ENCODE peak calls at places on chromosomes 4 and X, in five cellular contexts. R, G, P, T and O are unnamed samples.

GRCh38 chr4:175509320-175509719 is 302.7 kb downstream of the GPM6A start:
- DNase-seq in P (peak; percentile 5), R (peak; percentile 83), G (peak; percentile 59), T (no peak), O (no peak)

GRCh38 chr4:82677327-82677726 is 115.5 kb upstream of the TMEM150C start:
- DNase-seq in R (no peak), T (no peak), P (no peak), G (peak; percentile 50), O (peak; percentile 52)

GRCh38 chr4:124445071-124445470 is 267.5 kb downstream of the ANKRD50 start:
- DNase-seq in G (no peak), T (no peak), R (no peak), P (no peak), O (no peak)

GRCh38 chr4:86855572-86855971 is 6.4 kb upstream of the SLC10A6 start:
- DNase-seq in T (no peak), P (no peak), G (peak; percentile 74), R (no peak), O (peak; percentile 78)

GRCh38 chr4:152038238-152038637 is 277.4 kb upstream of the GATB start:
- DNase-seq in G (peak; percentile 74), R (no peak), P (no peak), T (peak; percentile 19), O (no peak)

GRCh38 chr4:8534601-8535000 is 45.6 kb upstream of the GPR78 start:
- DNase-seq in P (no peak), T (no peak), R (peak; percentile 15), G (no peak), O (peak; percentile 45)

GRCh38 chr4:102308032-102308799 is 37.1 kb downstream of the SLC39A8 start:
- DNase-seq in G (no peak), T (peak; percentile 7), R (no peak), P (no peak), O (no peak)

GRCh38 chrX:12901486-12901885 is 4.9 kb upstream of the TLR8 start:
- DNase-seq in R (peak; percentile 41), P (peak; percentile 65), T (peak; percentile 44), G (peak; percentile 79), O (peak; percentile 52)

GRCh38 chrX:140589657-140590056 is 84.8 kb upstream of the SOX3 start:
- DNase-seq in G (no peak), P (no peak), T (no peak), R (no peak), O (no peak)

GRCh38 chr4:52545099-52546069 is 113.7 kb downstream of the USP46 start:
- DNase-seq in T (peak; percentile 71), R (peak; percentile 77), P (peak; percentile 74), G (peak; percentile 90), O (peak; percentile 63)

GRCh38 chr4:53682196-53682595 is 90.9 kb upstream of the LNX1 start:
- DNase-seq in P (no peak), G (peak; percentile 17), R (no peak), T (peak; percentile 47), O (no peak)

GRCh38 chr4:120692964-120693363 is 229.6 kb downstream of the PRDM5 start:
- DNase-seq in T (peak; percentile 92), G (peak; percentile 82), P (no peak), R (no peak), O (no peak)

GRCh38 chrX:28880136-28880535 is 292.9 kb downstream of the IL1RAPL1 start:
- DNase-seq in R (peak; percentile 2), G (no peak), T (peak; percentile 15), P (no peak), O (no peak)

GRCh38 chrX:132940727-132941162 is 17.7 kb downstream of the HS6ST2 start:
- DNase-seq in G (peak; percentile 90), T (no peak), R (peak; percentile 58), P (peak; percentile 8), O (peak; percentile 61)

GRCh38 chrX:72255445-72255844 is 16.6 kb upstream of the ERCC6L start:
- DNase-seq in T (no peak), P (no peak), G (no peak), R (peak; percentile 56), O (no peak)

GRCh38 chr4:161767116-161767515 is 396.7 kb downstream of the FSTL5 start:
- DNase-seq in R (no peak), T (peak; percentile 38), G (peak; percentile 74), P (no peak), O (no peak)

GRCh38 chr4:999863-1000425 is 6.7 kb upstream of the SLC26A1 start:
- DNase-seq in T (no peak), R (no peak), P (no peak), G (no peak), O (no peak)
- H3K27me3 ChIP-seq in T (peaks cover 48% of the 10 kb centered on the region), R (peaks cover 91% of the 10 kb centered on the region), P (no peaks in the 10 kb centered on the region), G (peaks cover 14% of the 10 kb centered on the region), O (peaks cover 11% of the 10 kb centered on the region)

GRCh38 chrX:644304-645023 is 13.9 kb downstream of the SHOX start:
- DNase-seq in G (no peak), R (peak; percentile 68), P (no peak), T (no peak), O (no peak)

GRCh38 chrX:641671-642435 is 11.3 kb downstream of the SHOX start:
- DNase-seq in P (no peak), R (no peak), G (no peak), T (no peak), O (no peak)

GRCh38 chrX:643911-644303 is 13.3 kb downstream of the SHOX start:
- DNase-seq in G (no peak), P (no peak), R (peak; percentile 43), T (no peak), O (no peak)

GRCh38 chrX:640641-641040 is 10.1 kb downstream of the SHOX start:
- DNase-seq in G (no peak), R (no peak), T (no peak), P (no peak), O (no peak)

DNA sequence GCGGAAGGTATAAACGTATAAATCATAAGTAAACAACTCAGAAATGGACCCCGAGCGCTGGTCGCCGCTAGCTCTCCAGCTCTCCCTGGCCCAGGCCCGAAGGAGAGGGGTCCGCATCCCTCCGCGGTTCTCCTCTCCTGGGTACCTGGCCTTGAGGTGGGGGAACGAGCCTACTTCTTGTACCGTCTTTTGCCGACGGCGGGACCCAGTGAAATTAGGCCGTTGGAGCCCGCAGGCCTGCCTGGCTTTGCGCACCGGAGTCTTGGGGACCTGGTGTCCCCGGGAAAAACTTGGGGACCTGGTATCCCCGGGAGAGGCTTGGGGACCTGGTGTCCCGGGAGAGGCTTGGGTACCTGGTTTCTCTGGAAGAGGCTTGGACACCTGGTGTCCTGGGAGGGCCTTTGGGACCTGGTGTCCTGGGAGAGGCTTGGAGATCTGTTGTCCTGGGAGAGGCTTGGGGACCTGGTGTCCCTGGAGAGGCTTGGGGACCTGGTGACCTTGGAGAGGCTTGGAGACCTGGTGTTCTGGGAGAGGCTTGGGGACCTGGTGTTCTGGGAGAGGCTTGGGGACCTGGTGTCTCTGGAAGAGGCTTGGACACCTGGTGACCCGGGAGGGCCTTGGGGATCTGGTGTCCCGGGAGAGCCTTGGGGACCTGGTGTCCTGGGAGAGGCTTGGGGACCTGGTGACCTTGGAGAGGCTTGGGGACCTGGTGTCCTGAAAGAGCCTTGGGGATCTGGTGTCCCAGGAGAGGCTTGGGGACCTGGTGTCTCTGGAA is 12.0 kb downstream of the SHOX start:
- DNase-seq in P (no peak), R (peak; percentile 47), G (no peak), T (no peak), O (no peak)
- TF ChIP-seq EZH2 in P (no peak), R (peak; percentile 80), G (no peak), T (no peak), O (no peak)

GRCh38 chr4:4438891-4439290 is 52.0 kb downstream of the NSG1 start:
- DNase-seq in T (no peak), R (no peak), G (no peak), P (no peak), O (no peak)
- H3K27me3 ChIP-seq in T (no peaks in the 10 kb centered on the region), R (no peaks in the 10 kb centered on the region), G (no peaks in the 10 kb centered on the region), P (no peaks in the 10 kb centered on the region), O (no peaks in the 10 kb centered on the region)

DNA sequence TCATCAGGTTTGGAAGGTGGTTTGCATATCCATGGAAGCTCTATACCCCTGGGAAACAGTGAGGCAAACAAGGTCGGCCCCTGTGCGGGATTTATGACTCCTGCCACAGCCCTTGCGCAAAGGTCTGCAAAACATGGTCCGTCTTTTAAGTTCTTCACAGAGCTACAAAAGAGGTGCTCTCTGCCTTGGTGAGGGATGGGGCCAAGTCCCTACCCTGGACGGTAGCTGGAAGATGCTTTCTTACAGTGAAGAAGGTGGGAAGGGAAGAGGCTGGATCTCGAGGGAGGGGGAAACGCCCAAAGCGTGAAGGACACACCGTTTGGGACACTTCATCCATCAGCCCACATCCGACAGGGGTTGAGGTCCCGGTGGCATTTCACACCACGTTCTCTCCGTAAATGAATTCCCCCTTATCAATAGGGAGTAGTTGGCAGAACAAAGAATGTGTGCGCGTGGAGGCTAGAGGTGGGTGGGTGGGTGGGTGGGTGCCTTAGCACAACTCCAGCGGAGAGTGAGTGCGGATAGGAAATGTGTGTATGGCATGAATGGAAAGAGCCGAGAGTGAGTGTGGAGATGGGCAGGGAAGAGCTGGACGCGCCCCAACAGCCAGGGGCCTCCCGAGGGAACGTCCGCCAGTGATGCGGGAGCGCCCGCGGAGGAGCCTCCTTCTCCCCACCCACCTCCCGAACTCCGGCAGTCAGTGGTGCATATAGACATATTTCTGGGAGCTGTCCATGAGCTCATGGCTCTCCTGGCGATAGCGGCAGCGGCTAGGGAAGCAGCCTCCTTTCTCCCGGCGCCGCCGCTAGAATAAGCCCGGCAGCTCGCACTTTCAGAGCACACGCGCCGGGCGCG is 68.3 kb downstream of the LARP7 start:
- DNase-seq in G (peak; percentile 32), R (peak; percentile 61), P (no peak), T (peak; percentile 52), O (peak; percentile 53)
- TF ChIP-seq EZH2 in G (no peak), R (no peak), P (no peak), T (peak; percentile 65), O (no peak)

GRCh38 chrX:15549189-15550012 is 48.8 kb downstream of the BMX start:
- DNase-seq in T (no peak), G (no peak), R (no peak), P (peak; percentile 75), O (no peak)
- H3K27me3 ChIP-seq in T (no peaks in the 10 kb centered on the region), G (no peaks in the 10 kb centered on the region), R (no peaks in the 10 kb centered on the region), P (no peaks in the 10 kb centered on the region), O (no peaks in the 10 kb centered on the region)

GRCh38 chr4:127521463-127521862 is 111.3 kb upstream of the INTU start:
- DNase-seq in R (no peak), T (peak; percentile 29), P (no peak), G (no peak), O (no peak)

GRCh38 chr4:127523369-127523768 is 109.4 kb upstream of the INTU start:
- DNase-seq in R (no peak), P (peak; percentile 7), T (no peak), G (no peak), O (no peak)

DNA sequence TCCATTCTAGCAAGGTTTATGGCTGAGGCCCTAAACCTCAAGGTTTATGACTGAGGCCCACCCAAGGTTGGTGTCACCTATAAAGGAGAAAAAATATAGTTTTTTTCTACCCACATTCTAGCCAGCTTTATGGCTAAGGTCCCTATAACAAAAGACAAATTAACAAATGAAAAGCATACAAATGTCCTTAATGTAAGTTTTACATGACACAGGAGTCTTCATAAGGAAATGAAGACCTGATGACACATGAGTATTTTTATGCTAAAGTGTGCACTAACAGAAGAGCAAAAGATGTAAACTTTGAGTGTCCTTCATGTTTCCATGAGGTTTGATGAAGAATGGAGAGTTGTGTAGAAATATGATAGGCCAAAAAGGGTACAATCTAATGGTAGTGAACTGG is 114.7 kb upstream of the INTU start:
- DNase-seq in P (no peak), R (peak; percentile 3), G (no peak), T (no peak), O (no peak)
- TF ChIP-seq EZH2 in P (no peak), R (no peak), G (no peak), T (no peak), O (no peak)